ENCODE peak calls at places on chromosomes 3 and 15, in five cellular contexts. One of them, this sample, is unnamed.

GRCh38 chr3:40876496-40876895 is 322.8 kb upstream of the CTNNB1 start:
- DNase-seq in Calu3: no peak
- DNase-seq in central memory CD8-positive, alpha-beta T cell: no peak
- DNase-seq in B cell: no peak
- DNase-seq in adrenal gland: no peak
- DNase-seq in this sample: no peak

GRCh38 chr3:17459470-17459993 is 282.9 kb downstream of the TBC1D5 start:
- DNase-seq in Calu3: no peak
- DNase-seq in central memory CD8-positive, alpha-beta T cell: no peak
- DNase-seq in B cell: no peak
- DNase-seq in adrenal gland: no peak
- DNase-seq in this sample: no peak

GRCh38 chr3:55720614-55721013 is 233.5 kb upstream of the WNT5A start:
- DNase-seq in Calu3: no peak
- DNase-seq in central memory CD8-positive, alpha-beta T cell: no peak
- DNase-seq in B cell: no peak
- DNase-seq in adrenal gland: no peak
- DNase-seq in this sample: peak; percentile 50

GRCh38 chr15:78072080-78072892 is 5.2 kb downstream of the TBC1D2B start:
- DNase-seq in Calu3: no peak
- DNase-seq in central memory CD8-positive, alpha-beta T cell: no peak
- DNase-seq in B cell: no peak
- DNase-seq in adrenal gland: peak; percentile 89
- DNase-seq in this sample: no peak

GRCh38 chr3:37523361-37523760 is 338.3 kb upstream of the CTDSPL start:
- DNase-seq in Calu3: no peak
- DNase-seq in central memory CD8-positive, alpha-beta T cell: no peak
- DNase-seq in B cell: no peak
- DNase-seq in adrenal gland: no peak
- DNase-seq in this sample: no peak

GRCh38 chr3:18469775-18470174 is 44.6 kb upstream of the SATB1 start:
- DNase-seq in Calu3: no peak
- DNase-seq in central memory CD8-positive, alpha-beta T cell: no peak
- DNase-seq in B cell: no peak
- DNase-seq in adrenal gland: no peak
- DNase-seq in this sample: no peak

GRCh38 chr3:105260385-105260784 is 106.3 kb upstream of the ALCAM start:
- DNase-seq in Calu3: no peak
- DNase-seq in central memory CD8-positive, alpha-beta T cell: no peak
- DNase-seq in B cell: no peak
- DNase-seq in adrenal gland: no peak
- DNase-seq in this sample: no peak

GRCh38 chr3:57421336-57421735 is 122.8 kb downstream of the DNAH12 start:
- DNase-seq in Calu3: no peak
- DNase-seq in central memory CD8-positive, alpha-beta T cell: no peak
- DNase-seq in B cell: no peak
- DNase-seq in adrenal gland: no peak
- DNase-seq in this sample: no peak

GRCh38 chr3:101271728-101272127 is 48.6 kb downstream of the IMPG2 start:
- DNase-seq in Calu3: no peak
- DNase-seq in central memory CD8-positive, alpha-beta T cell: no peak
- DNase-seq in B cell: no peak
- DNase-seq in adrenal gland: no peak
- DNase-seq in this sample: no peak

GRCh38 chr3:9820944-9821343 is 10.9 kb downstream of the TTLL3 start:
- DNase-seq in Calu3: no peak
- DNase-seq in central memory CD8-positive, alpha-beta T cell: no peak
- DNase-seq in B cell: no peak
- DNase-seq in adrenal gland: no peak
- DNase-seq in this sample: no peak

GRCh38 chr3:72341380-72341770 is 506.9 kb downstream of the SHQ1 start:
- DNase-seq in Calu3: no peak
- DNase-seq in central memory CD8-positive, alpha-beta T cell: no peak
- DNase-seq in B cell: no peak
- DNase-seq in adrenal gland: no peak
- DNase-seq in this sample: no peak

GRCh38 chr3:113712129-113712528 is 15.7 kb upstream of the USF3 start:
- DNase-seq in Calu3: no peak
- DNase-seq in central memory CD8-positive, alpha-beta T cell: no peak
- DNase-seq in B cell: no peak
- DNase-seq in adrenal gland: no peak
- DNase-seq in this sample: no peak

GRCh38 chr3:9955611-9956352 is 3.6 kb upstream of the PRRT3 start:
- DNase-seq in Calu3: no peak
- DNase-seq in central memory CD8-positive, alpha-beta T cell: no peak
- DNase-seq in B cell: no peak
- DNase-seq in adrenal gland: no peak
- DNase-seq in this sample: no peak

GRCh38 chr3:33425456-33425855 is 14.7 kb downstream of the UBP1 start:
- DNase-seq in Calu3: no peak
- DNase-seq in central memory CD8-positive, alpha-beta T cell: no peak
- DNase-seq in B cell: no peak
- DNase-seq in adrenal gland: no peak
- DNase-seq in this sample: no peak

GRCh38 chr3:155232605-155233004 is 60.9 kb downstream of the STRIT1 start:
- DNase-seq in Calu3: peak; percentile 80
- DNase-seq in central memory CD8-positive, alpha-beta T cell: no peak
- DNase-seq in B cell: no peak
- DNase-seq in adrenal gland: peak; percentile 90
- DNase-seq in this sample: no peak

GRCh38 chr3:129305592-129306091 is 27.0 kb downstream of the HMCES start:
- DNase-seq in Calu3: no peak
- DNase-seq in central memory CD8-positive, alpha-beta T cell: no peak
- DNase-seq in B cell: peak; percentile 63
- DNase-seq in adrenal gland: peak; percentile 87
- DNase-seq in this sample: peak; percentile 49

GRCh38 chr3:183122257-183122932 is 23.1 kb upstream of the MCCC1 start:
- DNase-seq in Calu3: no peak
- DNase-seq in central memory CD8-positive, alpha-beta T cell: no peak
- DNase-seq in B cell: peak; percentile 64
- DNase-seq in adrenal gland: no peak
- DNase-seq in this sample: peak; percentile 62

GRCh38 chr3:14534379-14535191 is 5.6 kb downstream of the GRIP2 start:
- DNase-seq in Calu3: no peak
- DNase-seq in central memory CD8-positive, alpha-beta T cell: no peak
- DNase-seq in B cell: no peak
- DNase-seq in adrenal gland: no peak
- DNase-seq in this sample: no peak

GRCh38 chr3:149830902-149831301 is 17.9 kb downstream of the RNF13 start:
- DNase-seq in Calu3: no peak
- DNase-seq in central memory CD8-positive, alpha-beta T cell: no peak
- DNase-seq in B cell: no peak
- DNase-seq in adrenal gland: no peak
- DNase-seq in this sample: no peak

GRCh38 chr15:68409736-68410370 is 22.1 kb downstream of the ITGA11 start:
- DNase-seq in Calu3: no peak
- DNase-seq in central memory CD8-positive, alpha-beta T cell: peak; percentile 7
- DNase-seq in B cell: no peak
- DNase-seq in adrenal gland: no peak
- DNase-seq in this sample: no peak

GRCh38 chr3:8755564-8756237 is 13.7 kb downstream of the OXTR start:
- DNase-seq in Calu3: no peak
- DNase-seq in central memory CD8-positive, alpha-beta T cell: no peak
- DNase-seq in B cell: no peak
- DNase-seq in adrenal gland: no peak
- DNase-seq in this sample: no peak

GRCh38 chr3:194602580-194603300 is 30.5 kb downstream of the TMEM44 start:
- DNase-seq in Calu3: no peak
- DNase-seq in central memory CD8-positive, alpha-beta T cell: no peak
- DNase-seq in B cell: no peak
- DNase-seq in adrenal gland: no peak
- DNase-seq in this sample: no peak

GRCh38 chr3:24417730-24418129 is 76.9 kb downstream of the THRB start:
- DNase-seq in Calu3: no peak
- DNase-seq in central memory CD8-positive, alpha-beta T cell: no peak
- DNase-seq in B cell: no peak
- DNase-seq in adrenal gland: no peak
- DNase-seq in this sample: no peak

GRCh38 chr3:176798680-176799079 is 398.6 kb downstream of the TBL1XR1 start:
- DNase-seq in Calu3: no peak
- DNase-seq in central memory CD8-positive, alpha-beta T cell: no peak
- DNase-seq in B cell: no peak
- DNase-seq in adrenal gland: no peak
- DNase-seq in this sample: no peak

GRCh38 chr15:58306591-58307312 is 125.0 kb upstream of the LIPC start:
- DNase-seq in Calu3: no peak
- DNase-seq in central memory CD8-positive, alpha-beta T cell: no peak
- DNase-seq in B cell: no peak
- DNase-seq in adrenal gland: no peak
- DNase-seq in this sample: no peak

GRCh38 chr15:83904107-83904720 is 250.3 kb downstream of the ADAMTSL3 start:
- DNase-seq in Calu3: no peak
- DNase-seq in central memory CD8-positive, alpha-beta T cell: no peak
- DNase-seq in B cell: no peak
- DNase-seq in adrenal gland: no peak
- DNase-seq in this sample: no peak

This sample was measured in GM13977.